ENCODE peak calls at places on chromosomes 16 and 17, in nine cellular contexts. One of them, this sample, is unnamed.

GRCh38 chr16:66480265-66481080 is 53.4 kb downstream of the BEAN1 start:
- DNase-seq in posterior cingulate gyrus: no peak
- DNase-seq in tibial nerve: no peak
- DNase-seq in AG04450: no peak
- DNase-seq in left ventricle myocardium inferior: no peak
- DNase-seq in hypothalamus: no peak
- DNase-seq in amniotic epithelial cell: no peak
- DNase-seq in GM18507: no peak
- DNase-seq in stimulated activated CD8-positive, alpha-beta memory T cell treated with anti-CD3 and anti-CD28 coated beads, Interleukin-15, amount 100 ng/mL, for 24 hours: no peak
- DNase-seq in this sample: no peak

GRCh38 chr17:78263063-78263735 is 31.8 kb downstream of the TMEM235 start:
- DNase-seq in posterior cingulate gyrus: no peak
- DNase-seq in tibial nerve: no peak
- DNase-seq in AG04450: no peak
- DNase-seq in left ventricle myocardium inferior: peak; percentile 57
- DNase-seq in hypothalamus: no peak
- DNase-seq in amniotic epithelial cell: peak; percentile 48
- DNase-seq in GM18507: no peak
- DNase-seq in stimulated activated CD8-positive, alpha-beta memory T cell treated with anti-CD3 and anti-CD28 coated beads, Interleukin-15, amount 100 ng/mL, for 24 hours: no peak
- DNase-seq in this sample: no peak

GRCh38 chr17:338442-339192 is 14.0 kb downstream of the RPH3AL start:
- DNase-seq in posterior cingulate gyrus: no peak
- DNase-seq in tibial nerve: no peak
- DNase-seq in AG04450: no peak
- DNase-seq in left ventricle myocardium inferior: no peak
- DNase-seq in hypothalamus: no peak
- DNase-seq in amniotic epithelial cell: peak; percentile 65
- DNase-seq in GM18507: no peak
- DNase-seq in stimulated activated CD8-positive, alpha-beta memory T cell treated with anti-CD3 and anti-CD28 coated beads, Interleukin-15, amount 100 ng/mL, for 24 hours: no peak
- DNase-seq in this sample: peak; percentile 21

GRCh38 chr17:80596760-80597608 is 52.3 kb downstream of the RPTOR start:
- DNase-seq in posterior cingulate gyrus: no peak
- DNase-seq in tibial nerve: no peak
- DNase-seq in AG04450: no peak
- DNase-seq in left ventricle myocardium inferior: no peak
- DNase-seq in hypothalamus: no peak
- DNase-seq in amniotic epithelial cell: no peak
- DNase-seq in GM18507: no peak
- DNase-seq in stimulated activated CD8-positive, alpha-beta memory T cell treated with anti-CD3 and anti-CD28 coated beads, Interleukin-15, amount 100 ng/mL, for 24 hours: no peak
- DNase-seq in this sample: no peak

GRCh38 chr17:33949100-33949499 is 306.0 kb upstream of the CCL2 start:
- DNase-seq in posterior cingulate gyrus: no peak
- DNase-seq in tibial nerve: no peak
- DNase-seq in AG04450: no peak
- DNase-seq in left ventricle myocardium inferior: no peak
- DNase-seq in hypothalamus: no peak
- DNase-seq in amniotic epithelial cell: no peak
- DNase-seq in GM18507: no peak
- DNase-seq in stimulated activated CD8-positive, alpha-beta memory T cell treated with anti-CD3 and anti-CD28 coated beads, Interleukin-15, amount 100 ng/mL, for 24 hours: no peak
- DNase-seq in this sample: no peak

GRCh38 chr17:6502871-6503509 is 53.4 kb downstream of the PITPNM3 start:
- DNase-seq in posterior cingulate gyrus: no peak
- DNase-seq in tibial nerve: no peak
- DNase-seq in AG04450: no peak
- DNase-seq in left ventricle myocardium inferior: no peak
- DNase-seq in hypothalamus: no peak
- DNase-seq in amniotic epithelial cell: no peak
- DNase-seq in GM18507: no peak
- DNase-seq in stimulated activated CD8-positive, alpha-beta memory T cell treated with anti-CD3 and anti-CD28 coated beads, Interleukin-15, amount 100 ng/mL, for 24 hours: no peak
- DNase-seq in this sample: no peak

GRCh38 chr16:68992521-68992920 is 112.9 kb upstream of the HAS3 start:
- DNase-seq in posterior cingulate gyrus: no peak
- DNase-seq in tibial nerve: no peak
- DNase-seq in AG04450: peak; percentile 23
- DNase-seq in left ventricle myocardium inferior: no peak
- DNase-seq in hypothalamus: no peak
- DNase-seq in amniotic epithelial cell: peak; percentile 58
- DNase-seq in GM18507: no peak
- DNase-seq in stimulated activated CD8-positive, alpha-beta memory T cell treated with anti-CD3 and anti-CD28 coated beads, Interleukin-15, amount 100 ng/mL, for 24 hours: no peak
- DNase-seq in this sample: no peak

GRCh38 chr16:77946834-77947233 is 75.5 kb upstream of the CLEC3A start:
- DNase-seq in posterior cingulate gyrus: no peak
- DNase-seq in tibial nerve: no peak
- DNase-seq in AG04450: no peak
- DNase-seq in left ventricle myocardium inferior: no peak
- DNase-seq in hypothalamus: no peak
- DNase-seq in amniotic epithelial cell: peak; percentile 72
- DNase-seq in GM18507: no peak
- DNase-seq in stimulated activated CD8-positive, alpha-beta memory T cell treated with anti-CD3 and anti-CD28 coated beads, Interleukin-15, amount 100 ng/mL, for 24 hours: no peak
- DNase-seq in this sample: no peak

GRCh38 chr17:80107231-80108021 is 6.0 kb downstream of the GAA start:
- DNase-seq in posterior cingulate gyrus: no peak
- DNase-seq in tibial nerve: no peak
- DNase-seq in AG04450: no peak
- DNase-seq in left ventricle myocardium inferior: no peak
- DNase-seq in hypothalamus: no peak
- DNase-seq in amniotic epithelial cell: no peak
- DNase-seq in GM18507: no peak
- DNase-seq in stimulated activated CD8-positive, alpha-beta memory T cell treated with anti-CD3 and anti-CD28 coated beads, Interleukin-15, amount 100 ng/mL, for 24 hours: no peak
- DNase-seq in this sample: no peak

GRCh38 chr17:47287639-47288038 is 34.0 kb downstream of the ITGB3 start:
- DNase-seq in posterior cingulate gyrus: no peak
- DNase-seq in tibial nerve: no peak
- DNase-seq in AG04450: no peak
- DNase-seq in left ventricle myocardium inferior: no peak
- DNase-seq in hypothalamus: no peak
- DNase-seq in amniotic epithelial cell: no peak
- DNase-seq in GM18507: no peak
- DNase-seq in stimulated activated CD8-positive, alpha-beta memory T cell treated with anti-CD3 and anti-CD28 coated beads, Interleukin-15, amount 100 ng/mL, for 24 hours: no peak
- DNase-seq in this sample: no peak

GRCh38 chr17:11554542-11554941 is 43.7 kb upstream of the DNAH9 start:
- DNase-seq in posterior cingulate gyrus: no peak
- DNase-seq in tibial nerve: no peak
- DNase-seq in AG04450: no peak
- DNase-seq in left ventricle myocardium inferior: no peak
- DNase-seq in hypothalamus: no peak
- DNase-seq in amniotic epithelial cell: no peak
- DNase-seq in GM18507: no peak
- DNase-seq in stimulated activated CD8-positive, alpha-beta memory T cell treated with anti-CD3 and anti-CD28 coated beads, Interleukin-15, amount 100 ng/mL, for 24 hours: no peak
- DNase-seq in this sample: no peak

GRCh38 chr17:77233127-77233526 is 92.4 kb downstream of the SEC14L1 start:
- DNase-seq in posterior cingulate gyrus: no peak
- DNase-seq in tibial nerve: no peak
- DNase-seq in AG04450: no peak
- DNase-seq in left ventricle myocardium inferior: no peak
- DNase-seq in hypothalamus: no peak
- DNase-seq in amniotic epithelial cell: no peak
- DNase-seq in GM18507: no peak
- DNase-seq in stimulated activated CD8-positive, alpha-beta memory T cell treated with anti-CD3 and anti-CD28 coated beads, Interleukin-15, amount 100 ng/mL, for 24 hours: no peak
- DNase-seq in this sample: no peak

GRCh38 chr17:56918916-56919315 is 5.1 kb upstream of the TRIM25 start:
- DNase-seq in posterior cingulate gyrus: no peak
- DNase-seq in tibial nerve: no peak
- DNase-seq in AG04450: no peak
- DNase-seq in left ventricle myocardium inferior: no peak
- DNase-seq in hypothalamus: no peak
- DNase-seq in amniotic epithelial cell: peak; percentile 89
- DNase-seq in GM18507: no peak
- DNase-seq in stimulated activated CD8-positive, alpha-beta memory T cell treated with anti-CD3 and anti-CD28 coated beads, Interleukin-15, amount 100 ng/mL, for 24 hours: no peak
- DNase-seq in this sample: no peak

GRCh38 chr16:979859-980594 is 1.5 kb upstream of the SOX8 start:
- DNase-seq in posterior cingulate gyrus: no peak
- DNase-seq in tibial nerve: no peak
- DNase-seq in AG04450: no peak
- DNase-seq in left ventricle myocardium inferior: no peak
- DNase-seq in hypothalamus: no peak
- DNase-seq in amniotic epithelial cell: no peak
- DNase-seq in GM18507: no peak
- DNase-seq in stimulated activated CD8-positive, alpha-beta memory T cell treated with anti-CD3 and anti-CD28 coated beads, Interleukin-15, amount 100 ng/mL, for 24 hours: no peak
- DNase-seq in this sample: no peak

GRCh38 chr17:19271751-19272357 is 34.7 kb downstream of the EPN2 start:
- DNase-seq in posterior cingulate gyrus: no peak
- DNase-seq in tibial nerve: no peak
- DNase-seq in AG04450: no peak
- DNase-seq in left ventricle myocardium inferior: no peak
- DNase-seq in hypothalamus: no peak
- DNase-seq in amniotic epithelial cell: no peak
- DNase-seq in GM18507: no peak
- DNase-seq in stimulated activated CD8-positive, alpha-beta memory T cell treated with anti-CD3 and anti-CD28 coated beads, Interleukin-15, amount 100 ng/mL, for 24 hours: no peak
- DNase-seq in this sample: no peak

GRCh38 chr17:42706732-42707131 is 24.4 kb downstream of the CNTNAP1 start:
- DNase-seq in posterior cingulate gyrus: no peak
- DNase-seq in tibial nerve: no peak
- DNase-seq in AG04450: no peak
- DNase-seq in left ventricle myocardium inferior: no peak
- DNase-seq in hypothalamus: no peak
- DNase-seq in amniotic epithelial cell: no peak
- DNase-seq in GM18507: no peak
- DNase-seq in stimulated activated CD8-positive, alpha-beta memory T cell treated with anti-CD3 and anti-CD28 coated beads, Interleukin-15, amount 100 ng/mL, for 24 hours: no peak
- DNase-seq in this sample: no peak

GRCh38 chr17:65393514-65393913 is 167.9 kb downstream of the AXIN2 start:
- DNase-seq in posterior cingulate gyrus: no peak
- DNase-seq in tibial nerve: no peak
- DNase-seq in AG04450: no peak
- DNase-seq in left ventricle myocardium inferior: no peak
- DNase-seq in hypothalamus: no peak
- DNase-seq in amniotic epithelial cell: no peak
- DNase-seq in GM18507: no peak
- DNase-seq in stimulated activated CD8-positive, alpha-beta memory T cell treated with anti-CD3 and anti-CD28 coated beads, Interleukin-15, amount 100 ng/mL, for 24 hours: no peak
- DNase-seq in this sample: no peak

GRCh38 chr17:39643271-39643670 is 6.3 kb downstream of the STARD3 start:
- DNase-seq in posterior cingulate gyrus: no peak
- DNase-seq in tibial nerve: no peak
- DNase-seq in AG04450: no peak
- DNase-seq in left ventricle myocardium inferior: no peak
- DNase-seq in hypothalamus: no peak
- DNase-seq in amniotic epithelial cell: peak; percentile 36
- DNase-seq in GM18507: no peak
- DNase-seq in stimulated activated CD8-positive, alpha-beta memory T cell treated with anti-CD3 and anti-CD28 coated beads, Interleukin-15, amount 100 ng/mL, for 24 hours: no peak
- DNase-seq in this sample: no peak

GRCh38 chr16:70529051-70529777 is 5.6 kb downstream of the SF3B3 start:
- DNase-seq in posterior cingulate gyrus: no peak
- DNase-seq in tibial nerve: no peak
- DNase-seq in AG04450: no peak
- DNase-seq in left ventricle myocardium inferior: no peak
- DNase-seq in hypothalamus: no peak
- DNase-seq in amniotic epithelial cell: peak; percentile 60
- DNase-seq in GM18507: no peak
- DNase-seq in stimulated activated CD8-positive, alpha-beta memory T cell treated with anti-CD3 and anti-CD28 coated beads, Interleukin-15, amount 100 ng/mL, for 24 hours: no peak
- DNase-seq in this sample: no peak

GRCh38 chr16:66428682-66429251 is 1.7 kb downstream of the BEAN1 start:
- DNase-seq in posterior cingulate gyrus: no peak
- DNase-seq in tibial nerve: no peak
- DNase-seq in AG04450: no peak
- DNase-seq in left ventricle myocardium inferior: no peak
- DNase-seq in hypothalamus: no peak
- DNase-seq in amniotic epithelial cell: no peak
- DNase-seq in GM18507: no peak
- DNase-seq in stimulated activated CD8-positive, alpha-beta memory T cell treated with anti-CD3 and anti-CD28 coated beads, Interleukin-15, amount 100 ng/mL, for 24 hours: no peak
- DNase-seq in this sample: no peak

GRCh38 chr16:54430491-54431030 is 144.0 kb upstream of the IRX3 start:
- DNase-seq in posterior cingulate gyrus: no peak
- DNase-seq in tibial nerve: no peak
- DNase-seq in AG04450: no peak
- DNase-seq in left ventricle myocardium inferior: no peak
- DNase-seq in hypothalamus: no peak
- DNase-seq in amniotic epithelial cell: peak; percentile 33
- DNase-seq in GM18507: no peak
- DNase-seq in stimulated activated CD8-positive, alpha-beta memory T cell treated with anti-CD3 and anti-CD28 coated beads, Interleukin-15, amount 100 ng/mL, for 24 hours: no peak
- DNase-seq in this sample: no peak

GRCh38 chr17:35612924-35613521 is 25.9 kb downstream of the AP2B1 start:
- DNase-seq in posterior cingulate gyrus: peak; percentile 67
- DNase-seq in tibial nerve: no peak
- DNase-seq in AG04450: no peak
- DNase-seq in left ventricle myocardium inferior: no peak
- DNase-seq in hypothalamus: no peak
- DNase-seq in amniotic epithelial cell: peak; percentile 61
- DNase-seq in GM18507: no peak
- DNase-seq in stimulated activated CD8-positive, alpha-beta memory T cell treated with anti-CD3 and anti-CD28 coated beads, Interleukin-15, amount 100 ng/mL, for 24 hours: no peak
- DNase-seq in this sample: peak; percentile 36

GRCh38 chr16:57147381-57148191 is 38.3 kb downstream of the PSME3IP1 start:
- DNase-seq in posterior cingulate gyrus: no peak
- DNase-seq in tibial nerve: no peak
- DNase-seq in AG04450: no peak
- DNase-seq in left ventricle myocardium inferior: no peak
- DNase-seq in hypothalamus: no peak
- DNase-seq in amniotic epithelial cell: no peak
- DNase-seq in GM18507: no peak
- DNase-seq in stimulated activated CD8-positive, alpha-beta memory T cell treated with anti-CD3 and anti-CD28 coated beads, Interleukin-15, amount 100 ng/mL, for 24 hours: no peak
- DNase-seq in this sample: no peak

GRCh38 chr17:39699818-39700147 is at the start of gene ERBB2:
- DNase-seq in posterior cingulate gyrus: no peak
- DNase-seq in tibial nerve: peak; percentile 55
- DNase-seq in AG04450: peak; percentile 41
- DNase-seq in left ventricle myocardium inferior: peak; percentile 68
- DNase-seq in hypothalamus: no peak
- DNase-seq in amniotic epithelial cell: peak; percentile 74
- DNase-seq in GM18507: no peak
- DNase-seq in stimulated activated CD8-positive, alpha-beta memory T cell treated with anti-CD3 and anti-CD28 coated beads, Interleukin-15, amount 100 ng/mL, for 24 hours: no peak
- DNase-seq in this sample: no peak